ENCODE peak calls at places on chromosomes 6 and 20, in ten cellular contexts. H is BE2C; L is fibroblast of pulmonary artery; X is heart left ventricle; G is foreskin fibroblast; D is kidney; A is thoracic aorta; O is GM13976; C is CD8-positive, alpha-beta T cell; F is mucosa of descending colon. Y is an unnamed sample.

GRCh38 chr20:37415118-37416085 is 69.5 kb downstream of the SRC start:
- DNase-seq in H (no peak), L (no peak), X (no peak), G (no peak), D (no peak), A (no peak), O (no peak), C (no peak), F (peak), Y (no peak)

GRCh38 chr20:15949391-15949790 is 623.9 kb downstream of the KIF16B start:
- DNase-seq in H (no peak), L (no peak), X (no peak), G (no peak), D (no peak), A (no peak), O (no peak), C (no peak), F (no peak), Y (no peak)

GRCh38 chr6:154995241-154996162 is at the start of gene TIAM2:
- DNase-seq in H (peak), L (no peak), X (peak), G (peak), D (peak), A (no peak), O (peak), C (no peak), F (no peak), Y (peak)

GRCh38 chr6:11875325-11876109 is 96.9 kb upstream of the ADTRP start:
- DNase-seq in H (no peak), L (no peak), X (no peak), G (no peak), D (no peak), A (no peak), O (no peak), C (no peak), F (no peak), Y (no peak)

GRCh38 chr20:44087857-44088120 is 99.2 kb downstream of the JPH2 start:
- DNase-seq in H (no peak), L (no peak), X (no peak), G (no peak), D (peak), A (no peak), O (no peak), C (no peak), F (no peak), Y (no peak)

GRCh38 chr6:27837636-27838512 is 74.3 kb downstream of the OR2B2 start:
- DNase-seq in H (peak), L (peak), X (peak), G (peak), D (peak), A (peak), O (peak), C (peak), F (peak), Y (peak)

GRCh38 chr6:56594699-56595098 is 48.0 kb downstream of the DST start:
- DNase-seq in H (no peak), L (no peak), X (no peak), G (no peak), D (no peak), A (no peak), O (no peak), C (no peak), F (no peak), Y (no peak)

GRCh38 chr6:75611702-75612375 is 10.2 kb downstream of the SENP6 start:
- DNase-seq in H (no peak), L (no peak), X (no peak), G (peak), D (no peak), A (no peak), O (no peak), C (no peak), F (no peak), Y (no peak)

GRCh38 chr6:11241793-11242201 is 9.3 kb upstream of the NEDD9 start:
- DNase-seq in H (no peak), L (peak), X (peak), G (peak), D (peak), A (peak), O (no peak), C (no peak), F (peak), Y (no peak)

GRCh38 chr6:13868236-13868635 is 53.9 kb upstream of the MCUR1 start:
- DNase-seq in H (no peak), L (no peak), X (no peak), G (no peak), D (no peak), A (no peak), O (no peak), C (no peak), F (no peak), Y (no peak)

GRCh38 chr6:118708736-118709135 is 57.3 kb upstream of the CEP85L start:
- DNase-seq in H (no peak), L (peak), X (no peak), G (peak), D (no peak), A (no peak), O (no peak), C (no peak), F (no peak), Y (no peak)

GRCh38 chr20:62736026-62736406 is 27.4 kb downstream of the NTSR1 start:
- DNase-seq in H (no peak), L (no peak), X (no peak), G (no peak), D (peak), A (no peak), O (no peak), C (no peak), F (no peak), Y (no peak)

GRCh38 chr6:117389227-117390057 is 36.3 kb downstream of the ROS1 start:
- DNase-seq in H (no peak), L (peak), X (no peak), G (peak), D (no peak), A (no peak), O (no peak), C (no peak), F (no peak), Y (no peak)

GRCh38 chr20:41344477-41344876 is 3.9 kb downstream of the LPIN3 start:
- DNase-seq in H (no peak), L (no peak), X (no peak), G (no peak), D (peak), A (no peak), O (no peak), C (no peak), F (no peak), Y (no peak)

GRCh38 chr6:126805861-126806260 is 312.6 kb upstream of the RSPO3 start:
- DNase-seq in H (no peak), L (peak), X (no peak), G (no peak), D (no peak), A (no peak), O (no peak), C (no peak), F (no peak), Y (no peak)

GRCh38 chr6:127539292-127539691 is 20.2 kb upstream of the MTCL3 start:
- DNase-seq in H (no peak), L (peak), X (no peak), G (peak), D (no peak), A (no peak), O (peak), C (no peak), F (no peak), Y (no peak)

GRCh38 chr20:63979549-63980316 is at the start of gene SAMD10:
- DNase-seq in H (peak), L (no peak), X (peak), G (peak), D (peak), A (no peak), O (peak), C (peak), F (peak), Y (peak)

GRCh38 chr6:113586413-113586812 is 270.7 kb upstream of the MARCKS start:
- DNase-seq in H (no peak), L (peak), X (no peak), G (peak), D (no peak), A (no peak), O (no peak), C (no peak), F (no peak), Y (no peak)

GRCh38 chr20:37756234-37756633 is 62.4 kb downstream of the CTNNBL1 start:
- DNase-seq in H (no peak), L (no peak), X (no peak), G (no peak), D (no peak), A (no peak), O (no peak), C (no peak), F (no peak), Y (no peak)

GRCh38 chr6:132780770-132781371 is 17.6 kb downstream of the SLC18B1 start:
- DNase-seq in H (no peak), L (peak), X (no peak), G (peak), D (no peak), A (no peak), O (no peak), C (no peak), F (no peak), Y (no peak)
- TF ChIP-seq CTCF in H (peak), L (peak), X (peak), G (peak), D (no peak), A (peak), O (peak), C (peak), F (no peak), Y (no peak)

GRCh38 chr20:58002901-58003300 is 225.6 kb downstream of the ANKRD60 start:
- DNase-seq in H (no peak), L (no peak), X (no peak), G (no peak), D (no peak), A (no peak), O (no peak), C (no peak), F (no peak), Y (no peak)

GRCh38 chr20:58003525-58003924 is 224.9 kb downstream of the ANKRD60 start:
- DNase-seq in H (no peak), L (no peak), X (no peak), G (no peak), D (no peak), A (no peak), O (no peak), C (no peak), F (no peak), Y (no peak)

GRCh38 chr20:57999465-58000111 is 228.9 kb downstream of the ANKRD60 start:
- DNase-seq in H (no peak), L (no peak), X (peak), G (peak), D (no peak), A (no peak), O (no peak), C (no peak), F (peak), Y (no peak)

GRCh38 chr20:57998981-57999464 is 229.4 kb downstream of the ANKRD60 start:
- DNase-seq in H (no peak), L (no peak), X (no peak), G (no peak), D (no peak), A (no peak), O (no peak), C (no peak), F (no peak), Y (no peak)

DNA sequence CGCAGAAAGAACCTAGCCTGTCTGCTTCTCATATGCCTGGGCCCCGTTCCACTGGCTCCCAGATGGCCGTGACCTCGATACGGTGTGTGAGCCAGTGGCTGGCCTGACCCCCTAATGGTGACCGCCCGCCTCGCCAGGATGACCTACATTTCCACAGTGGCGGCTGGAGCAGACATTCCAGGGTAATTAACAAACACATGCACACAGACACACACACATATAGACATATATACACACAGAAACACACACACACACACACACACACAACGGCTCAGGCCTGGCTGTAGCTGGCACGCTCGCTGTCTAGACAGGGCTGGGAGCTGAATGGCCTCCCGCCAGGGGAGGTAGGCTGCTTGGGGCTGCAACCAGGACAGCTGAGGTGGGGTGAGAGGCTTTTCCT is 227.1 kb downstream of the ANKRD60 start:
- DNase-seq in H (peak), L (no peak), X (no peak), G (no peak), D (no peak), A (peak), O (no peak), C (no peak), F (no peak), Y (no peak)
- TF ChIP-seq CTCF in H (no peak), L (no peak), X (no peak), G (no peak), D (no peak), A (no peak), O (no peak), C (no peak), F (no peak), Y (no peak)

GRCh38 chr6:106975699-106976032 is 1.1 kb upstream of the CD24 start:
- DNase-seq in H (no peak), L (peak), X (no peak), G (peak), D (no peak), A (no peak), O (no peak), C (no peak), F (no peak), Y (no peak)

GRCh38 chr6:106976270-106976669 is 1.7 kb upstream of the CD24 start:
- DNase-seq in H (no peak), L (no peak), X (no peak), G (no peak), D (no peak), A (no peak), O (no peak), C (no peak), F (no peak), Y (no peak)

GRCh38 chr6:106973841-106974336 is 640 bp downstream of the CD24 start:
- DNase-seq in H (peak), L (no peak), X (peak), G (peak), D (peak), A (no peak), O (peak), C (no peak), F (peak), Y (no peak)

GRCh38 chr6:106974337-106974998 is at the start of gene CD24:
- DNase-seq in H (peak), L (no peak), X (no peak), G (peak), D (peak), A (no peak), O (peak), C (no peak), F (peak), Y (no peak)

DNA sequence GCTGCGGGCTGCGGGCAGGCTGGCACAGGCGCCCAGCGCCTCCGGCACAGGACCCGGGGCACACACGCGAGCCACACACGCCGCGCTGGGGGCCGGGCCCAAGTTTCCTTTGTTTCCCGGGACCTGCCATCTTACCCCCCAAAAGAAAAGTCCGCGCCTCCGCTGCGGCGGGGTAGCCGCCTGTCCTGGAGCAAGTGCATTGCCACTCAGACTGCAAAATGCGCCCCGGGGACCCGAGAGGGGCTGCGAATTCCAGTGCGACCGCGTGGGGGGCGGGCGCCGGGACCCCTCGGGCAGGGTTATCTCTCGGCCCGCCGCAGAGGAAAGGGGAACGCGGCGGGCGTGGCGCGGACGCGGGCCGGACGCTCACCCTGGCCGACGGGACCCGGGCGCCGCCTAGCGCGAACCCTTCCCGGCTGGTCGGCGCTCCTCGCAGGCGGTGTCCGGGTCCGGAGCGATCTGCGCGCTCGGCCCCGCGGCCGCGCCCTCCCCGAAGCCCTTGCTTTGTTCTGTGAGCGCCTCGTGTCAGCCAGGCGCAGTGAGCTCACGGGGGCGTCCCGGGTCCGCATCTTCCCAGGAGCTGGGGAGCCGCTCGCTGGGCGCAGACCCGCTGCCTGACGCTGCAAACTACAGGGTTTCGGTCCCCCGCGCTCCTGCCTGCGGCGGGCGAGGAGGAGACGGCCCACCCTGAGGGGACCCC is 620 bp upstream of the CD24 start:
- DNase-seq in H (peak), L (no peak), X (peak), G (peak), D (peak), A (no peak), O (peak), C (no peak), F (peak), Y (peak)
- TF ChIP-seq CTCF in H (no peak), L (no peak), X (no peak), G (peak), D (peak), A (no peak), O (peak), C (no peak), F (no peak), Y (no peak)

DNA sequence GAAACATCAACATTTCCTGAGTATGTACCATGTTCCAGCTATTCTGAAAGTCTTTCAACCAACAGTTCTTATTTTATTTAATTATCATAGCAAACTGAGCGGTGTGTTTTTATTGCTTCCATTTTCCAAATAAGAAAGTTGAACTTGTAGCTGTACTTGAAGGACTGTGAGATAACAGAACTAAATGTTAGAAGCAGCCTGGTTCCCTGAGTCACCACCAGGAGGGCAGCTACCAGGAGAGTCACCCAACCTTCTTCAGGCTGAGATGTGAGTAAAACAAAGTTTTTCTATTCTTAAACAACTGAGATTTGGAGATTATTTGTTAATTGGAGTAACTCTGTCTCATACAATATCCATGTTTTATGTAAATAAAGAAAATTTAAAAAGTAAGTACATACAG is 403.4 kb downstream of the PKHD1 start:
- DNase-seq in H (no peak), L (no peak), X (no peak), G (no peak), D (no peak), A (no peak), O (no peak), C (no peak), F (no peak), Y (no peak)
- TF ChIP-seq CTCF in H (peak), L (no peak), X (no peak), G (no peak), D (no peak), A (no peak), O (no peak), C (no peak), F (no peak), Y (no peak)

Y was measured in activated B cell treated with CpG ODN at 0.5 μM for 24 hours.